ENCODE peak calls at places on chromosome 6, in six cellular contexts. H, K, P, O, S and U are unnamed samples.

GRCh38 chr6:53982361-53983050 is 128.7 kb upstream of the MLIP start:
- DNase-seq in H (no peak), K (no peak), P (no peak), O (no peak), S (no peak), U (no peak)

GRCh38 chr6:75094614-75095321 is 111.1 kb downstream of the COL12A1 start:
- DNase-seq in H (no peak), K (no peak), P (no peak), O (peak), S (no peak), U (no peak)

GRCh38 chr6:23036401-23036983 is 467.1 kb downstream of the HDGFL1 start:
- DNase-seq in H (no peak), K (no peak), P (no peak), O (no peak), S (no peak), U (no peak)

GRCh38 chr6:31122803-31123706 is 2.8 kb upstream of the CDSN start:
- DNase-seq in H (no peak), K (peak), P (peak), O (peak), S (no peak), U (peak)

GRCh38 chr6:37209461-37210205 is 39.7 kb downstream of the PIM1 start:
- DNase-seq in H (peak), K (no peak), P (no peak), O (no peak), S (peak), U (no peak)

GRCh38 chr6:80767808-80768207 is 661.3 kb downstream of the BCKDHB start:
- DNase-seq in H (peak), K (no peak), P (no peak), O (peak), S (no peak), U (peak)

GRCh38 chr6:104253236-104253635 is 606.5 kb downstream of the HACE1 start:
- DNase-seq in H (no peak), K (no peak), P (no peak), O (no peak), S (no peak), U (no peak)

GRCh38 chr6:36224918-36225461 is 28.4 kb downstream of the BRPF3 start:
- DNase-seq in H (no peak), K (no peak), P (no peak), O (no peak), S (no peak), U (no peak)

GRCh38 chr6:75117701-75118100 is 88.2 kb downstream of the COL12A1 start:
- DNase-seq in H (no peak), K (no peak), P (no peak), O (no peak), S (no peak), U (no peak)

GRCh38 chr6:322205-322930 is 30.1 kb downstream of the DUSP22 start:
- DNase-seq in H (no peak), K (no peak), P (no peak), O (no peak), S (no peak), U (no peak)

GRCh38 chr6:106974999-106975698 is 620 bp upstream of the CD24 start:
- DNase-seq in H (peak), K (no peak), P (no peak), O (no peak), S (no peak), U (no peak)

GRCh38 chr6:7879579-7879978 is 31.0 kb downstream of the TXNDC5 start:
- DNase-seq in H (no peak), K (no peak), P (no peak), O (no peak), S (no peak), U (no peak)

GRCh38 chr6:87702589-87702945 is 534 bp upstream of the AKIRIN2 start:
- DNase-seq in H (no peak), K (no peak), P (no peak), O (no peak), S (no peak), U (no peak)

GRCh38 chr6:12289655-12290489 is at the start of gene EDN1:
- DNase-seq in H (peak), K (peak), P (peak), O (peak), S (peak), U (peak)

GRCh38 chr6:26233608-26234420 is 131.2 kb upstream of the BTN3A2 start:
- DNase-seq in H (peak), K (no peak), P (peak), O (no peak), S (peak), U (no peak)

GRCh38 chr6:146650799-146651481 is 52.2 kb downstream of the ADGB start:
- DNase-seq in H (no peak), K (no peak), P (no peak), O (no peak), S (no peak), U (no peak)

GRCh38 chr6:35024601-35025054 is 116.5 kb downstream of the TCP11 start:
- DNase-seq in H (peak), K (no peak), P (peak), O (no peak), S (no peak), U (peak)

GRCh38 chr6:5335020-5335419 is 73.7 kb downstream of the FARS2 start:
- DNase-seq in H (no peak), K (no peak), P (peak), O (no peak), S (no peak), U (no peak)

GRCh38 chr6:74018825-74019224 is 322.8 kb downstream of the CD109 start:
- DNase-seq in H (no peak), K (no peak), P (no peak), O (no peak), S (no peak), U (no peak)

GRCh38 chr6:37994238-37994637 is 174.7 kb downstream of the ZFAND3 start:
- DNase-seq in H (no peak), K (no peak), P (no peak), O (no peak), S (no peak), U (no peak)

GRCh38 chr6:103017878-103018277 is 1624.4 kb downstream of the GRIK2 start:
- DNase-seq in H (no peak), K (no peak), P (no peak), O (no peak), S (no peak), U (no peak)

GRCh38 chr6:138162104-138162946 is 586 bp downstream of the ARFGEF3 start:
- DNase-seq in H (no peak), K (no peak), P (peak), O (no peak), S (no peak), U (no peak)

GRCh38 chr6:43283905-43284304 is 14.2 kb upstream of the SLC22A7 start:
- DNase-seq in H (no peak), K (no peak), P (no peak), O (no peak), S (no peak), U (no peak)

GRCh38 chr6:46044876-46045617 is 29.4 kb upstream of the CLIC5 start:
- DNase-seq in H (peak), K (no peak), P (no peak), O (peak), S (no peak), U (peak)

GRCh38 chr6:118739976-118740771 is 88.8 kb upstream of the CEP85L start:
- DNase-seq in H (no peak), K (no peak), P (no peak), O (no peak), S (no peak), U (no peak)

GRCh38 chr6:33018904-33019303 is 9.5 kb upstream of the HLA-DOA start:
- DNase-seq in H (peak), K (no peak), P (peak), O (no peak), S (peak), U (no peak)

GRCh38 chr6:75934643-75935472 is 137.6 kb downstream of the IMPG1 start:
- DNase-seq in H (peak), K (no peak), P (peak), O (peak), S (no peak), U (peak)